ENCODE peak calls at places on chromosomes 3 and 15, in six cellular contexts. V is PC-9, Y is cardiac muscle cell, G is astrocyte of the cerebellum, J is vagina, T is WERI-Rb-1. C is an unnamed sample.
A peak's percentile ranks its signal among the peaks of the same experiment; 100 is the strongest.

GRCh38 chr15:78565951-78566774 is 843 bp downstream of the CHRNA5 start:
- DNase-seq in V (peak; percentile 37), Y (peak; percentile 29), G (no peak), J (no peak), T (no peak), C (peak; percentile 56)

GRCh38 chr15:91535856-91536500 is 317.5 kb upstream of the SLCO3A1 start:
- DNase-seq in V (no peak), Y (no peak), G (no peak), J (no peak), T (no peak), C (no peak)

GRCh38 chr3:143648708-143649107 is 199.6 kb downstream of the SLC9A9 start:
- DNase-seq in V (no peak), Y (peak; percentile 3), G (no peak), J (no peak), T (peak; percentile 39), C (peak; percentile 33)

GRCh38 chr15:52052076-52052935 is 33.3 kb downstream of the MAPK6 start:
- DNase-seq in V (no peak), Y (no peak), G (no peak), J (no peak), T (no peak), C (no peak)

GRCh38 chr3:46399557-46399956 is 7.3 kb downstream of the CCR5AS start:
- DNase-seq in V (no peak), Y (no peak), G (no peak), J (no peak), T (no peak), C (no peak)

GRCh38 chr3:99191186-99191585 is 289.7 kb upstream of the DCBLD2 start:
- DNase-seq in V (no peak), Y (no peak), G (no peak), J (no peak), T (no peak), C (no peak)

GRCh38 chr15:68337826-68338225 is 60.3 kb downstream of the FEM1B start:
- DNase-seq in V (no peak), Y (no peak), G (no peak), J (no peak), T (no peak), C (peak; percentile 19)

GRCh38 chr3:115272036-115272824 is 125.1 kb upstream of the ZBTB20 start:
- DNase-seq in V (no peak), Y (no peak), G (peak; percentile 49), J (no peak), T (no peak), C (no peak)

GRCh38 chr3:158489181-158489580 is 81.8 kb upstream of the MLF1 start:
- DNase-seq in V (no peak), Y (no peak), G (no peak), J (no peak), T (peak; percentile 16), C (no peak)

GRCh38 chr3:184275961-184276910 is at the start of gene ECE2:
- DNase-seq in V (no peak), Y (no peak), G (no peak), J (no peak), T (no peak), C (no peak)
- H3K4me3 ChIP-seq in V (no peak within 1 kb of the TSS), Y (no peak within 1 kb of the TSS), G (no peak within 1 kb of the TSS), J (no peak within 1 kb of the TSS), T (no peak within 1 kb of the TSS), C (no peak within 1 kb of the TSS)

GRCh38 chr15:71114066-71114680 is 1.1 kb upstream of the THSD4 start:
- DNase-seq in V (peak; percentile 82), Y (no peak), G (no peak), J (no peak), T (no peak), C (peak; percentile 84)
- H3K4me3 ChIP-seq in V (peak overlapping the region; percentile 55), Y (no peak overlapping the region), G (no peak overlapping the region), J (no peak overlapping the region), T (no peak overlapping the region), C (peak overlapping the region; percentile 65)

GRCh38 chr15:39409876-39410505 is 170.9 kb upstream of the THBS1 start:
- DNase-seq in V (no peak), Y (no peak), G (no peak), J (no peak), T (no peak), C (no peak)

GRCh38 chr15:39415634-39416033 is 165.2 kb upstream of the THBS1 start:
- DNase-seq in V (no peak), Y (no peak), G (no peak), J (no peak), T (no peak), C (no peak)

GRCh38 chr15:39407116-39407515 is 173.8 kb upstream of the THBS1 start:
- DNase-seq in V (no peak), Y (no peak), G (no peak), J (no peak), T (no peak), C (no peak)

GRCh38 chr15:39413558-39413957 is 167.3 kb upstream of the THBS1 start:
- DNase-seq in V (no peak), Y (no peak), G (no peak), J (no peak), T (no peak), C (no peak)

DNA sequence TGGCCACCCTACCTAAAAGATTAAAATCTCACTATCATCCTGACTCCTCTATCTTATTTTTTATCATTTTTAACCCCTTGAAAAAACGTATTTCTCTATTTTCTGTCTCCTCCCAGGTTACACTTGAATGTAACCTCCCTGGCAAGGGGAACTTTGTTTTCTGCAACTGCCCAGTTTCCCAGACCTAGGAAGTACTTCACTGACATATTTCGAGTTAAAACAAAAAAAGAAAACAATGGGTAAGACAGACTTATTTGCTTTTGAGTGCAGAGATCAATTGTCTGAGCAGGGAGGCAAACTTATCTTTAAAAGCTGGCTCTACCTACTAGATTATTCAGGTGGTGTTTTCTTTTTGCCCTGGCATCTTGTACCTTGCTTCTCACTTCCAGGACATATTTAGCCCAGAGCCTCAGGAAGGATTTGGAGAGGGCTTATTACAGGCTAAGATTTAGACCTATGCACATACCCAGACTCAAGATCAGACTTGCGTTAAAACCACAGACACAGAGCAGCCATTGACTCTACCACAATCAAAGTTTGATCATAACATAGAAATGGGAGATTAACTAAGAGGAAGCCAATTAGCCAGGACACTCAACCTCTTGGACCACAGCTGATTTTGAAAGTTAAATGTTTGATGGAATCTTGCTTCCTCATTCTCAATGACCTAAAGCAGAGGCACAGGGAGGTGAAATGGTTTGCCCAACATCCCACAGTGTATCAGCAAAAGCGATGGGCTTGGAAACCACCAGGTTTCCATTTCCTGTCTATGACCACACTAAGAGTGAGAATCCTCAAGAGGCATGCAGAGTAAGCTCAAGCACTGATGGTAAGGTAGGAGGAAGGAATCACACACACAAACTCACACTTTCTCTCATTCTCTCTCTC is 169.5 kb upstream of the THBS1 start:
- DNase-seq in V (no peak), Y (no peak), G (no peak), J (no peak), T (no peak), C (no peak)
- H3K4me3 ChIP-seq in V (no peak overlapping the region), Y (no peak overlapping the region), G (no peak overlapping the region), J (no peak overlapping the region), T (no peak overlapping the region), C (no peak overlapping the region)

GRCh38 chr3:49006591-49007067 is 562 bp upstream of the WDR6 start:
- DNase-seq in V (no peak), Y (peak; percentile 27), G (no peak), J (no peak), T (no peak), C (no peak)
- H3K4me3 ChIP-seq in V (peak overlapping the region; percentile 81), Y (peak overlapping the region; percentile 84), G (peak overlapping the region; percentile 84), J (peak overlapping the region; percentile 57), T (peak overlapping the region; percentile 74), C (peak overlapping the region; percentile 79)

DNA sequence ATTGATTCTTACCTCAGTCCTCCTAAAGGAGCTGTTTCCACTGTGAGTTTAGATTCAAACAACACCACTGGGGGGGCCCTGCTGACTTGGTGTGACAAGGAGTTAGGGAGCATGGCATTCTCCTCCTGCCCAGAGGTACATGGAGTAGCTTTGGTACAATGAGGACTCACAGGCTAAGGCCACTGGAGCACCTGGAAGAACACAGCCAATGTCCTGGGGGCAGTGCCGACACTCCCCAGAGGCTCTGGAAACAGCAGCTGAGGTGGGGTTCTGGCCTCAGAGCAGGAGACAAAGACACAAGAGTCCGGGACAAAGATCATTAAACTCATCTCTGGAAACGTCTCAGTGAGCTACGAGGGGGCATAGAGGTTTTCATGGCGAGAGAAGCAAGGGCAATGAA is 69.7 kb upstream of the POMGNT2 start:
- DNase-seq in V (no peak), Y (no peak), G (no peak), J (peak; percentile 87), T (no peak), C (no peak)
- H3K4me3 ChIP-seq in V (no peak overlapping the region), Y (no peak overlapping the region), G (no peak overlapping the region), J (no peak overlapping the region), T (no peak overlapping the region), C (no peak overlapping the region)

DNA sequence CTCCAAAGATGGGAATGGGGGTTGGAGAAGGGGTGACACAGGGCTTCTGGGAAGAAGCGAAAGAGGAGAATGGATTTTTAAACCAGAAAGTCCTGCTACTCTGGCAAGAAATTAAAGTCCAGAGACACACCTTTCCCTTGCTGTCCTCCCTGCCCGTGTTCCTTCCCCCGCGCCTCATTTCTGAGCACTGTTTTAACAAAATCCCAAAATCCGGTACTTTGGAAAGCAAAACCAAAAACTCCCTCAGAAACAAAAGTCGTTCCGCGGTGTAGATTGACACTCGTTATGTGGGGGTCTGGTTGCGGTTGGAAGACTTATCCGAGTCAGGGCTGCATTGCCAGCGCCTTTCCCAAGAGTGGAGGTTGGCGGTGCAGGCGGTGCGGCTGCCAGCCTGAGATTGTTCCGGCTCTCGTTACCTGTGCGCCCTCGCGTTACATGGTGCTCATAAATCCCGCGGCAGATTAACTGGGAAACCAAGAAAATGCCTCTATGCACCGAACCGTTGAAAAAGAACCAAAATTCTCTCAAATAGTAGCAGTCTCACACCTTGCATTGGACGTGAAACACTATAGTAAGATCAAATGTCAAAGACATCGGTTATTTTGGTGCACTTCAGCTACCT is 217.8 kb downstream of the MEIS2 start:
- DNase-seq in V (no peak), Y (peak; percentile 52), G (no peak), J (no peak), T (no peak), C (peak; percentile 57)
- H3K4me3 ChIP-seq in V (no peak overlapping the region), Y (peak overlapping the region; percentile 9), G (peak overlapping the region; percentile 33), J (peak overlapping the region; percentile 22), T (no peak overlapping the region), C (peak overlapping the region; percentile 70)

DNA sequence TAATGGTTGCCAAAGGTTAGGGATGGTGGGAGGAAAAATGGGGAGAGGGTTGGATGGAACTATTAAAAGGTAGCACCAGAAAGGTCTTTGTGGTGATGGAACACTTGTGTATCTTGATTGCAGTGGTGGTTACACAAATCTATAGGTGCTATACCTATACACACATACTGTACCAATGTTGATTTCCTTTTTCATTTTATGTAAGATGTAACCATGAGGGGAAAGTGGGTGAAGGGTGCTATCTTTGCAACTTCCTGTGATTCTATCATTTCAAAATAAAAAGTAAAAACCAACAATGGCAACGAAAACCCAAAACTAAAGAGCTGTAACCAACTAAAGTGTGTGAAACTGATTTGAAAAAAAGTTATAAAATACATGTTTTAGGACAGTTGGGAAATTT is 761 bp upstream of the ZNF35 start:
- DNase-seq in V (no peak), Y (no peak), G (no peak), J (no peak), T (no peak), C (no peak)
- H3K4me3 ChIP-seq in V (peak overlapping the region; percentile 98), Y (no peak overlapping the region), G (no peak overlapping the region), J (no peak overlapping the region), T (no peak overlapping the region), C (peak overlapping the region; percentile 74)

C was measured in PC-3.